ENCODE peak calls at places on chromosomes 7 and 10, in seven cellular contexts. L is A549, H is stomach, C is suprapubic skin, B is ovary, K is HepG2, M is transverse colon. P is an unnamed sample. For H3K4me1, the result is how much of the 10 kb centered on the place peaks cover.

GRCh38 chr7:37480026-37480425 is 31.4 kb upstream of the ELMO1 start:
- DNase-seq in H (no peak), M (no peak), C (no peak), L (no peak), B (no peak), K (no peak), P (no peak)

GRCh38 chr7:155369-156000 is 36.9 kb upstream of the FAM20C start:
- DNase-seq in C (no peak), H (no peak), K (no peak), B (peak), M (no peak), L (no peak), P (no peak)

GRCh38 chr10:20254078-20254477 is 437.8 kb downstream of the PLXDC2 start:
- DNase-seq in K (no peak), H (no peak), L (no peak), B (no peak), M (no peak), C (no peak), P (no peak)

GRCh38 chr7:140062118-140062527 is 628 bp downstream of the PARP12 start:
- DNase-seq in H (no peak), M (peak), C (no peak), B (peak), K (no peak), L (peak), P (no peak)

GRCh38 chr7:113891828-113892227 is 27.0 kb downstream of the PPP1R3A start:
- DNase-seq in C (no peak), M (no peak), H (no peak), K (no peak), B (no peak), L (no peak), P (no peak)

GRCh38 chr10:11449761-11450160 is 161.7 kb downstream of the USP6NL start:
- DNase-seq in B (no peak), K (no peak), H (no peak), L (no peak), M (no peak), C (no peak), P (no peak)

GRCh38 chr10:91799580-91799975 is 1.4 kb downstream of the TNKS2 start:
- DNase-seq in B (no peak), M (no peak), H (no peak), K (no peak), C (no peak), L (no peak), P (no peak)

GRCh38 chr10:133467286-133467911 is 13.7 kb downstream of the SCART1 start:
- DNase-seq in C (no peak), H (no peak), M (no peak), K (no peak), B (no peak), L (no peak), P (no peak)

GRCh38 chr7:80312139-80312661 is 177.6 kb downstream of the GNAI1 start:
- DNase-seq in K (peak), B (no peak), C (no peak), L (peak), H (no peak), M (peak), P (no peak)

GRCh38 chr10:31739759-31740158 is 188.9 kb downstream of the ARHGAP12 start:
- DNase-seq in H (no peak), L (no peak), K (no peak), B (no peak), M (no peak), C (no peak), P (no peak)

GRCh38 chr10:79904671-79905321 is 44.1 kb downstream of the SFTPD start:
- DNase-seq in M (peak), H (peak), L (peak), B (peak), K (no peak), C (peak), P (peak)

GRCh38 chr7:3922175-3922635 is 621.2 kb downstream of the SDK1 start:
- DNase-seq in L (peak), M (peak), H (no peak), K (peak), B (no peak), C (no peak), P (no peak)

GRCh38 chr7:72405389-72405788 is 6.7 kb downstream of the CALN1 start:
- DNase-seq in B (no peak), M (no peak), H (no peak), K (no peak), L (no peak), C (no peak), P (no peak)

GRCh38 chr10:45513586-45513985 is 139.6 kb downstream of the ALOX5 start:
- DNase-seq in C (no peak), B (no peak), M (no peak), K (peak), L (no peak), H (no peak), P (no peak)

GRCh38 chr7:116225860-116226259 is 15.5 kb downstream of the TES start:
- DNase-seq in B (no peak), H (no peak), K (no peak), C (no peak), M (no peak), L (no peak), P (no peak)

GRCh38 chr7:134350682-134351081 is 34.0 kb upstream of the SLC35B4 start:
- DNase-seq in K (no peak), B (no peak), L (no peak), H (no peak), M (no peak), C (no peak), P (no peak)

GRCh38 chr7:35003679-35004278 is 33.5 kb downstream of the DPY19L1 start:
- DNase-seq in C (no peak), B (no peak), M (peak), H (peak), K (peak), L (peak), P (peak)

GRCh38 chr10:22631646-22632278 is 82.6 kb downstream of the PIP4K2A start:
- DNase-seq in K (peak), H (no peak), B (no peak), M (no peak), L (no peak), C (no peak), P (no peak)

GRCh38 chr10:7370511-7370910 is 40.3 kb downstream of the SFMBT2 start:
- DNase-seq in B (no peak), M (no peak), C (no peak), K (no peak), L (no peak), H (no peak), P (no peak)

GRCh38 chr10:122113161-122113944 is 124.4 kb downstream of the TACC2 start:
- DNase-seq in M (peak), B (peak), H (peak), C (peak), L (peak), K (peak), P (peak)

GRCh38 chr7:103660455-103661371 is 214.7 kb upstream of the SLC26A5 start:
- DNase-seq in C (no peak), L (peak), B (no peak), M (no peak), K (peak), H (no peak), P (no peak)

GRCh38 chr7:156028521-156028920 is 216.3 kb upstream of the SHH start:
- DNase-seq in B (no peak), C (no peak), K (no peak), M (no peak), H (no peak), L (no peak), P (no peak)

GRCh38 chr10:88782222-88782621 is 20.3 kb upstream of the LIPM start:
- DNase-seq in K (no peak), B (no peak), M (no peak), C (no peak), H (no peak), L (no peak), P (no peak)

GRCh38 chr10:97399843-97400545 is 1.1 kb downstream of the RRP12 start:
- DNase-seq in M (peak), L (peak), B (no peak), C (no peak), K (peak), H (peak), P (no peak)

GRCh38 chr10:37314862-37315261 is 189.5 kb downstream of the ANKRD30A start:
- DNase-seq in K (no peak), B (no peak), H (no peak), C (no peak), L (peak), M (no peak), P (no peak)

GRCh38 chr10:28058746-28059145 is 59.9 kb upstream of the ODAD2 start:
- DNase-seq in M (no peak), B (no peak), C (no peak), K (no peak), H (no peak), L (no peak), P (no peak)

GRCh38 chr10:132468201-132468600 is 69.4 kb upstream of the INPP5A start:
- DNase-seq in L (no peak), B (no peak), C (no peak), H (no peak), M (no peak), K (no peak), P (no peak)

GRCh38 chr10:35421553-35422178 is 85.4 kb downstream of the CCNY start:
- DNase-seq in H (no peak), K (peak), M (peak), B (no peak), C (no peak), L (peak), P (peak)

GRCh38 chr10:129705676-129706075 is 238.6 kb downstream of the MGMT start:
- DNase-seq in L (no peak), M (no peak), C (no peak), H (no peak), B (no peak), K (no peak), P (no peak)

GRCh38 chr7:118572604-118573003 is 348.1 kb downstream of the ANKRD7 start:
- DNase-seq in B (no peak), C (no peak), L (no peak), M (no peak), K (no peak), H (no peak), P (no peak)

DNA sequence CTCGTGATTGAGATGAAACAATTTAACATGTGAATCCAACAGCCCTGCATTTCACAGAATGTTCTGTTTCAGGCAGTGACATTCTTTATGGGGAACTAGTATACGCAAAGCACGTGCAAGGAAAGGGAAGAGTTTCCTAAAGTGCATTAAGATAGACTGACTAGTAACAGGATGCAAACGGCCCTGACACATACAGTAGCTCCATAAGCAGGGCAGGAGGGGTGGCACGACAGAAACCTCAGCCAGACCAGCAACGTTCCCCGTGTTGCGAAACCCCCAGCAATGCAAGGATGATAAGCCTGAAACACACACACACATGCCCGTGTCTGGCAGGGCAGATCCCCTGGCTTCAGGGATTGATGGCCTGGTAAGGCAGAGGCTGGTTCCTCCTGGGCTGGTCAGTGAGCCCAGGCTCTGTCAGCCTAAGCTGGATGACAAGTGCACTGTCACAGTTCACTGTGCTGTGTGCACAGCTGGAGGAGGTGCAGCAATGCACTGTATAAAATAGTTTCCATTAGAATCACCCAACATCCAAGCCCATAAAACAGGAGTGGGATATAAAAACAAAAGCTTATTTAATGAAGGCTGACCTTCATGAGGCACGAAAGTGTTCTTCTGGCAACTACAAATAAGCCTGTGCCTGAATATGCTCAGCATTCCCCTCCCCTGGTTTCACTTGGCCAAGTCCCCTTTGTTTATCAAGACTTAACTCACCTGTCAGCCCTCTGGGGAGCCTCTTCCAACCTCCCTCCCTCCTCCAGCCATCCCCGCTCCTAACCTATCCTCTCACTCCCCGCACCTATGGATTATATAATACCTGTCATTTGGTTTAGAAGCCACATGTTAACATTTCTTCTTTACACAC is 88.8 kb downstream of the GSAP start:
- DNase-seq in M (peak), C (peak), B (peak), L (no peak), K (peak), H (peak), P (peak)
- TF ChIP-seq EP300 in M (no peak), C (peak), B (no peak), L (no peak), K (no peak), H (no peak), P (peak)

GRCh38 chr7:137996871-137997270 is 5.0 kb downstream of the CREB3L2 start:
- DNase-seq in M (no peak), L (no peak), K (no peak), H (no peak), B (no peak), C (no peak), P (no peak)
- H3K4me3 ChIP-seq in M (no peak), L (no peak), K (no peak), H (no peak), B (no peak), C (no peak), P (no peak)

GRCh38 chr10:74150151-74151056 is at the start of gene AP3M1:
- DNase-seq in B (peak), K (no peak), L (no peak), C (peak), H (peak), M (peak), P (peak)
- H3K4me1 ChIP-seq in B (under half), K (under half), L (under half), C (under half), H (under half), M (half or more), P (under half)

DNA sequence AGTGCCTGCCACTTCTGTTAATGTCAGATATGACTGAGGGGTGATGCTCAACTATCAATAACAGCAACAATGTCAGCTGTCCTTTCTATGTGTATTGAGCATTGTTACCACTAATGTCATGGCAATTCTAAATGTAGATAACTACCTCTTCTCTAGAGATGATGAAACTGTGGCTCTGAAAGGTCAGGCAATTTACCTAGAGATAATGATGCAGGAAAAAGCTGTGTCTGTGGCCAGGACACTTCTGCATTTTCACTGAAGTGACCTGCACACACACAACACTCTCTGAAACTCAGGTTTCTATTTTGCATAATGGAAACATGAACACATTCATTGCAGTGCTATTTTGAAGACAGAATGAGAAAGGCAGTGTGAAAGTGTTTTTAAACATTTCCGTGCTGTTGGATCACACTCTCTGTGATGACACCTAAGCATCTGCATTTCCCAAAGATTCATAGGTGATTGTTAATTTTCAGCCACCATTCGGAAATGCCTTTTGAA is 148.2 kb downstream of the KCND2 start:
- DNase-seq in M (no peak), B (no peak), K (no peak), L (no peak), C (no peak), H (no peak), P (no peak)
- TF ChIP-seq EP300 in M (no peak), B (no peak), K (no peak), L (no peak), C (no peak), H (no peak), P (no peak)

GRCh38 chr10:4240641-4241197 is 455.7 kb upstream of the KLF6 start:
- DNase-seq in C (no peak), L (no peak), K (no peak), H (no peak), B (no peak), M (no peak), P (no peak)
- H3K4me3 ChIP-seq in C (no peak), L (no peak), K (no peak), H (no peak), B (no peak), M (no peak), P (peak)

P was measured in sigmoid colon.